ENCODE peak calls at places on chromosomes 11 and 22, in five cellular contexts. T, W, E, G and P are unnamed samples.

GRCh38 chr11:127191689-127192088 is 191.1 kb upstream of the KIRREL3 start:
- DNase-seq in T (no peak), W (no peak), E (no peak), G (no peak), P (no peak)

GRCh38 chr11:32431657-32432056 is 3.7 kb downstream of the WT1 start:
- DNase-seq in T (no peak), W (no peak), E (no peak), G (no peak), P (no peak)

GRCh38 chr11:111512296-111513239 is at the start of gene BTG4:
- DNase-seq in T (peak; percentile 31), W (peak; percentile 65), E (no peak), G (no peak), P (peak; percentile 34)

GRCh38 chr11:121111053-121111724 is 10.1 kb downstream of the TECTA start:
- DNase-seq in T (no peak), W (no peak), E (no peak), G (no peak), P (no peak)

GRCh38 chr22:30201970-30202369 is 44.6 kb downstream of the LIF start:
- DNase-seq in T (no peak), W (no peak), E (no peak), G (no peak), P (no peak)

GRCh38 chr22:49937758-49938564 is 19.5 kb downstream of the CRELD2 start:
- DNase-seq in T (no peak), W (no peak), E (no peak), G (no peak), P (no peak)

GRCh38 chr22:49369726-49370717 is 457.7 kb downstream of the BRD1 start:
- DNase-seq in T (no peak), W (peak; percentile 37), E (no peak), G (no peak), P (no peak)

GRCh38 chr11:117885777-117886176 is 9.3 kb upstream of the FXYD6 start:
- DNase-seq in T (no peak), W (peak; percentile 40), E (no peak), G (peak; percentile 87), P (peak; percentile 97)

GRCh38 chr22:43346521-43346929 is 3.4 kb upstream of the SCUBE1 start:
- DNase-seq in T (peak; percentile 37), W (peak; percentile 87), E (peak; percentile 50), G (peak; percentile 80), P (peak; percentile 69)

GRCh38 chr11:27485930-27486773 is 13.6 kb upstream of the LGR4 start:
- DNase-seq in T (peak; percentile 71), W (no peak), E (no peak), G (no peak), P (no peak)

GRCh38 chr22:37328017-37328416 is 45.7 kb downstream of the CYTH4 start:
- DNase-seq in T (peak; percentile 67), W (no peak), E (no peak), G (no peak), P (no peak)

GRCh38 chr22:49735411-49736311 is 92.0 kb downstream of the BRD1 start:
- DNase-seq in T (no peak), W (peak; percentile 86), E (no peak), G (no peak), P (no peak)

GRCh38 chr11:43921561-43922294 is 20.7 kb upstream of the C11orf96 start:
- DNase-seq in T (no peak), W (no peak), E (no peak), G (no peak), P (no peak)

GRCh38 chr11:31641477-31642062 is 132.0 kb downstream of the ELP4 start:
- DNase-seq in T (peak; percentile 64), W (peak; percentile 59), E (no peak), G (no peak), P (no peak)

GRCh38 chr11:12889243-12889642 is 119.9 kb upstream of the RASSF10 start:
- DNase-seq in T (no peak), W (no peak), E (no peak), G (no peak), P (peak; percentile 59)

GRCh38 chr22:44191036-44191454 is 10.3 kb downstream of the PARVG start:
- DNase-seq in T (no peak), W (no peak), E (no peak), G (no peak), P (no peak)

GRCh38 chr11:75668508-75669297 is at the start of gene MAP6:
- DNase-seq in T (peak; percentile 21), W (peak; percentile 72), E (no peak), G (peak; percentile 67), P (no peak)

GRCh38 chr22:44170470-44170869 is 10.3 kb upstream of the PARVG start:
- DNase-seq in T (no peak), W (no peak), E (no peak), G (no peak), P (no peak)

GRCh38 chr22:49297871-49298721 is 529.6 kb downstream of the BRD1 start:
- DNase-seq in T (no peak), W (peak; percentile 45), E (no peak), G (peak; percentile 46), P (no peak)

GRCh38 chr22:24393012-24393559 is 34.3 kb upstream of the ADORA2A start:
- DNase-seq in T (no peak), W (no peak), E (no peak), G (no peak), P (no peak)

GRCh38 chr22:18987765-18988164 is 51.7 kb upstream of the PRODH start:
- DNase-seq in T (no peak), W (peak; percentile 78), E (no peak), G (no peak), P (no peak)

GRCh38 chr11:76783294-76783900 is at the start of gene TSKU:
- DNase-seq in T (peak; percentile 57), W (peak; percentile 92), E (no peak), G (no peak), P (peak; percentile 46)

GRCh38 chr11:7442588-7443215 is 42.6 kb upstream of the OLFML1 start:
- DNase-seq in T (peak; percentile 54), W (peak; percentile 91), E (peak; percentile 73), G (peak; percentile 81), P (peak; percentile 67)

GRCh38 chr11:14357843-14358728 is 897 bp downstream of the RRAS2 start:
- DNase-seq in T (peak; percentile 76), W (peak; percentile 78), E (peak; percentile 67), G (peak; percentile 69), P (peak; percentile 63)

GRCh38 chr11:110029714-110030113 is 63.5 kb upstream of the ZC3H12C start:
- DNase-seq in T (no peak), W (no peak), E (no peak), G (no peak), P (no peak)

GRCh38 chr11:64998690-64999431 is 2.1 kb upstream of the BATF2 start:
- DNase-seq in T (peak; percentile 68), W (no peak), E (no peak), G (no peak), P (no peak)

GRCh38 chr11:46984987-46985386 is 48.4 kb downstream of the CSTPP1 start:
- DNase-seq in T (no peak), W (no peak), E (no peak), G (no peak), P (no peak)

GRCh38 chr11:69831985-69832384 is 12.8 kb upstream of the FGF3 start:
- DNase-seq in T (no peak), W (no peak), E (no peak), G (no peak), P (no peak)

GRCh38 chr11:115741376-115741775 is 237.2 kb upstream of the CADM1 start:
- DNase-seq in T (no peak), W (no peak), E (no peak), G (no peak), P (no peak)

GRCh38 chr11:68828155-68828931 is 13.4 kb downstream of the CPT1A start:
- DNase-seq in T (no peak), W (no peak), E (peak; percentile 60), G (peak; percentile 71), P (no peak)

GRCh38 chr22:39482768-39483167 is 19.3 kb upstream of the MIEF1 start:
- DNase-seq in T (no peak), W (no peak), E (peak; percentile 51), G (no peak), P (no peak)

GRCh38 chr11:74470526-74470925 is 3.2 kb upstream of the KCNE3 start:
- DNase-seq in T (no peak), W (no peak), E (no peak), G (no peak), P (no peak)

GRCh38 chr11:12797996-12798395 is 123.8 kb downstream of the TEAD1 start:
- DNase-seq in T (no peak), W (no peak), E (no peak), G (no peak), P (no peak)

GRCh38 chr11:17163296-17163695 is 44.5 kb downstream of the PIK3C2A start:
- DNase-seq in T (no peak), W (no peak), E (no peak), G (no peak), P (no peak)

GRCh38 chr22:33335611-33336279 is 277.6 kb upstream of the SYN3 start:
- DNase-seq in T (peak; percentile 68), W (no peak), E (no peak), G (no peak), P (no peak)

GRCh38 chr11:118918686-118919280 is 6.9 kb downstream of the BCL9L start:
- DNase-seq in T (peak; percentile 71), W (peak; percentile 59), E (no peak), G (no peak), P (peak; percentile 57)

GRCh38 chr11:118918128-118918685 is 7.5 kb downstream of the BCL9L start:
- DNase-seq in T (peak; percentile 95), W (no peak), E (peak; percentile 94), G (no peak), P (peak; percentile 79)

GRCh38 chr11:118916842-118917388 is 8.8 kb downstream of the BCL9L start:
- DNase-seq in T (peak; percentile 81), W (no peak), E (no peak), G (no peak), P (peak; percentile 81)

GRCh38 chr11:118915941-118916841 is 9.5 kb downstream of the BCL9L start:
- DNase-seq in T (peak; percentile 3), W (no peak), E (no peak), G (no peak), P (peak; percentile 55)

GRCh38 chr11:118917488-118918127 is 8.1 kb downstream of the BCL9L start:
- DNase-seq in T (peak; percentile 94), W (no peak), E (peak; percentile 96), G (no peak), P (peak; percentile 88)
- TF ChIP-seq POLR2A in T (no peak), W (no peak), E (peak; percentile 5), G (peak; percentile 22), P (peak; percentile 19)

GRCh38 chr11:34638897-34639296 is 18.0 kb downstream of the EHF start:
- DNase-seq in T (no peak), W (no peak), E (no peak), G (no peak), P (no peak)
- H3K27ac ChIP-seq in T (peak overlapping the region; percentile 99), W (no peak overlapping the region), E (no peak overlapping the region), G (no peak overlapping the region), P (no peak overlapping the region)

GRCh38 chr11:107457558-107458271 is at the start of gene CWF19L2:
- DNase-seq in T (peak; percentile 94), W (peak; percentile 83), E (peak; percentile 91), G (peak; percentile 91), P (peak; percentile 82)
- TF ChIP-seq POLR2A in T (peak; percentile 58), W (peak; percentile 96), E (peak; percentile 50), G (peak; percentile 64), P (peak; percentile 33)

GRCh38 chr11:104572279-104572678 is 326.0 kb downstream of the CASP12 start:
- DNase-seq in T (no peak), W (no peak), E (no peak), G (no peak), P (no peak)
- H3K27ac ChIP-seq in T (peak overlapping the region; percentile 2), W (no peak overlapping the region), E (no peak overlapping the region), G (no peak overlapping the region), P (no peak overlapping the region)